ENCODE peak calls at places on chromosomes 1 and 21, in seven cellular contexts. One of them, this sample, is unnamed.

GRCh38 chr1:118325545-118326225 is 140.7 kb upstream of the SPAG17 start:
- DNase-seq in germinal center: no peak
- DNase-seq in NT2/D1: no peak
- DNase-seq in AG08396: no peak
- DNase-seq in fibroblast of lung: peak
- DNase-seq in AG09309: no peak
- DNase-seq in RWPE1: peak
- DNase-seq in this sample: no peak

GRCh38 chr1:36109041-36109679 is 15.9 kb downstream of the COL8A2 start:
- DNase-seq in NT2/D1: no peak
- DNase-seq in AG09309: peak
- DNase-seq in fibroblast of lung: peak
- DNase-seq in AG08396: peak
- DNase-seq in RWPE1: peak
- DNase-seq in germinal center: no peak
- DNase-seq in this sample: no peak

GRCh38 chr1:52482326-52483004 is 70.4 kb downstream of the TUT4 start:
- DNase-seq in fibroblast of lung: no peak
- DNase-seq in RWPE1: no peak
- DNase-seq in germinal center: no peak
- DNase-seq in NT2/D1: no peak
- DNase-seq in AG09309: no peak
- DNase-seq in AG08396: no peak
- DNase-seq in this sample: no peak

GRCh38 chr1:87528754-87529517 is 200.3 kb downstream of the LMO4 start:
- DNase-seq in fibroblast of lung: no peak
- DNase-seq in AG09309: no peak
- DNase-seq in AG08396: no peak
- DNase-seq in germinal center: no peak
- DNase-seq in NT2/D1: no peak
- DNase-seq in RWPE1: no peak
- DNase-seq in this sample: no peak

GRCh38 chr1:73056826-73057225 is 774.5 kb upstream of the NEGR1 start:
- DNase-seq in germinal center: no peak
- DNase-seq in AG08396: no peak
- DNase-seq in NT2/D1: no peak
- DNase-seq in fibroblast of lung: no peak
- DNase-seq in RWPE1: no peak
- DNase-seq in AG09309: no peak
- DNase-seq in this sample: no peak

GRCh38 chr1:198007687-198008627 is 90.8 kb downstream of the LHX9 start:
- DNase-seq in NT2/D1: no peak
- DNase-seq in fibroblast of lung: peak
- DNase-seq in RWPE1: no peak
- DNase-seq in AG08396: no peak
- DNase-seq in germinal center: no peak
- DNase-seq in AG09309: peak
- DNase-seq in this sample: no peak

GRCh38 chr21:36209626-36210171 is 53.1 kb downstream of the DOP1B start:
- DNase-seq in germinal center: peak
- DNase-seq in RWPE1: peak
- DNase-seq in AG08396: peak
- DNase-seq in AG09309: peak
- DNase-seq in fibroblast of lung: peak
- DNase-seq in NT2/D1: peak
- DNase-seq in this sample: no peak

GRCh38 chr1:94095744-94096469 is 25.0 kb downstream of the ABCA4 start:
- DNase-seq in AG08396: peak
- DNase-seq in NT2/D1: no peak
- DNase-seq in fibroblast of lung: peak
- DNase-seq in AG09309: no peak
- DNase-seq in RWPE1: no peak
- DNase-seq in germinal center: no peak
- DNase-seq in this sample: no peak

GRCh38 chr1:212669102-212669501 is 30.5 kb downstream of the BATF3 start:
- DNase-seq in RWPE1: no peak
- DNase-seq in AG08396: peak
- DNase-seq in AG09309: no peak
- DNase-seq in fibroblast of lung: peak
- DNase-seq in germinal center: no peak
- DNase-seq in NT2/D1: no peak
- DNase-seq in this sample: no peak

GRCh38 chr1:84758968-84759491 is 68.8 kb upstream of the SSX2IP start:
- DNase-seq in fibroblast of lung: peak
- DNase-seq in germinal center: no peak
- DNase-seq in AG09309: no peak
- DNase-seq in RWPE1: no peak
- DNase-seq in NT2/D1: no peak
- DNase-seq in AG08396: peak
- DNase-seq in this sample: no peak

GRCh38 chr1:245788269-245788668 is 633.5 kb downstream of the KIF26B start:
- DNase-seq in fibroblast of lung: peak
- DNase-seq in RWPE1: peak
- DNase-seq in germinal center: no peak
- DNase-seq in NT2/D1: no peak
- DNase-seq in AG09309: peak
- DNase-seq in AG08396: peak
- DNase-seq in this sample: no peak

GRCh38 chr1:3075666-3076387 is 6.8 kb downstream of the PRDM16 start:
- DNase-seq in RWPE1: no peak
- DNase-seq in AG08396: no peak
- DNase-seq in fibroblast of lung: no peak
- DNase-seq in NT2/D1: no peak
- DNase-seq in germinal center: no peak
- DNase-seq in AG09309: no peak
- DNase-seq in this sample: no peak

GRCh38 chr1:39269791-39270342 is 65.4 kb downstream of the MACF1 start:
- DNase-seq in NT2/D1: no peak
- DNase-seq in RWPE1: no peak
- DNase-seq in AG08396: no peak
- DNase-seq in AG09309: peak
- DNase-seq in germinal center: peak
- DNase-seq in fibroblast of lung: no peak
- DNase-seq in this sample: no peak

GRCh38 chr1:231444059-231444458 is 22.0 kb upstream of the EGLN1 start:
- DNase-seq in fibroblast of lung: no peak
- DNase-seq in RWPE1: no peak
- DNase-seq in AG09309: no peak
- DNase-seq in AG08396: no peak
- DNase-seq in germinal center: no peak
- DNase-seq in NT2/D1: no peak
- DNase-seq in this sample: no peak

GRCh38 chr1:31932491-31933316 is 5.5 kb downstream of the PTP4A2 start:
- DNase-seq in germinal center: no peak
- DNase-seq in RWPE1: no peak
- DNase-seq in fibroblast of lung: peak
- DNase-seq in AG08396: no peak
- DNase-seq in NT2/D1: no peak
- DNase-seq in AG09309: no peak
- DNase-seq in this sample: no peak

GRCh38 chr1:116389705-116390104 is 16.7 kb downstream of the ATP1A1 start:
- DNase-seq in AG09309: no peak
- DNase-seq in fibroblast of lung: no peak
- DNase-seq in NT2/D1: no peak
- DNase-seq in germinal center: no peak
- DNase-seq in AG08396: no peak
- DNase-seq in RWPE1: no peak
- DNase-seq in this sample: no peak

GRCh38 chr1:67555487-67556296 is 125.5 kb upstream of the SERBP1 start:
- DNase-seq in AG09309: no peak
- DNase-seq in AG08396: no peak
- DNase-seq in NT2/D1: no peak
- DNase-seq in germinal center: no peak
- DNase-seq in RWPE1: no peak
- DNase-seq in fibroblast of lung: no peak
- DNase-seq in this sample: no peak

GRCh38 chr1:231934797-231935196 is 308.2 kb downstream of the DISC1 start:
- DNase-seq in fibroblast of lung: peak
- DNase-seq in AG09309: no peak
- DNase-seq in RWPE1: peak
- DNase-seq in AG08396: no peak
- DNase-seq in NT2/D1: no peak
- DNase-seq in germinal center: no peak
- DNase-seq in this sample: no peak

GRCh38 chr1:21553116-21553926 is 44.1 kb downstream of the ALPL start:
- DNase-seq in AG09309: no peak
- DNase-seq in AG08396: peak
- DNase-seq in NT2/D1: no peak
- DNase-seq in germinal center: no peak
- DNase-seq in fibroblast of lung: peak
- DNase-seq in RWPE1: no peak
- DNase-seq in this sample: no peak

GRCh38 chr1:244450597-244451538 is 841 bp downstream of the ADSS2 start:
- DNase-seq in NT2/D1: no peak
- DNase-seq in AG08396: peak
- DNase-seq in AG09309: no peak
- DNase-seq in fibroblast of lung: peak
- DNase-seq in RWPE1: peak
- DNase-seq in germinal center: peak
- DNase-seq in this sample: peak

GRCh38 chr1:96388421-96389310 is 332.9 kb upstream of the PTBP2 start:
- DNase-seq in AG09309: no peak
- DNase-seq in AG08396: peak
- DNase-seq in NT2/D1: no peak
- DNase-seq in RWPE1: no peak
- DNase-seq in fibroblast of lung: peak
- DNase-seq in germinal center: no peak
- DNase-seq in this sample: no peak

GRCh38 chr1:99849413-99849743 is 783 bp upstream of the AGL start:
- DNase-seq in fibroblast of lung: no peak
- DNase-seq in NT2/D1: no peak
- DNase-seq in germinal center: no peak
- DNase-seq in AG09309: no peak
- DNase-seq in RWPE1: no peak
- DNase-seq in AG08396: no peak
- DNase-seq in this sample: no peak

GRCh38 chr1:40732756-40733301 is 41.3 kb downstream of the NFYC start:
- DNase-seq in AG08396: no peak
- DNase-seq in fibroblast of lung: peak
- DNase-seq in NT2/D1: no peak
- DNase-seq in AG09309: no peak
- DNase-seq in germinal center: no peak
- DNase-seq in RWPE1: no peak
- DNase-seq in this sample: no peak

GRCh38 chr1:182841368-182841988 is 2.3 kb downstream of the DHX9 start:
- DNase-seq in RWPE1: peak
- DNase-seq in AG09309: no peak
- DNase-seq in fibroblast of lung: peak
- DNase-seq in NT2/D1: no peak
- DNase-seq in germinal center: peak
- DNase-seq in AG08396: peak
- DNase-seq in this sample: no peak

GRCh38 chr1:30603081-30603858 is 120.1 kb downstream of the MATN1 start:
- DNase-seq in germinal center: no peak
- DNase-seq in fibroblast of lung: no peak
- DNase-seq in AG09309: no peak
- DNase-seq in AG08396: no peak
- DNase-seq in RWPE1: no peak
- DNase-seq in NT2/D1: no peak
- DNase-seq in this sample: no peak

GRCh38 chr21:21737186-21737585 is 739.0 kb downstream of the NCAM2 start:
- DNase-seq in fibroblast of lung: no peak
- DNase-seq in AG09309: no peak
- DNase-seq in AG08396: no peak
- DNase-seq in germinal center: no peak
- DNase-seq in NT2/D1: no peak
- DNase-seq in RWPE1: no peak
- DNase-seq in this sample: no peak

GRCh38 chr21:43922949-43923348 is 57.9 kb downstream of the AGPAT3 start:
- DNase-seq in germinal center: no peak
- DNase-seq in RWPE1: no peak
- DNase-seq in AG09309: no peak
- DNase-seq in fibroblast of lung: no peak
- DNase-seq in NT2/D1: no peak
- DNase-seq in AG08396: no peak
- DNase-seq in this sample: no peak

GRCh38 chr1:115495603-115496002 is 146.2 kb upstream of the VANGL1 start:
- DNase-seq in RWPE1: peak
- DNase-seq in fibroblast of lung: peak
- DNase-seq in germinal center: no peak
- DNase-seq in AG09309: no peak
- DNase-seq in NT2/D1: no peak
- DNase-seq in AG08396: no peak
- DNase-seq in this sample: no peak

GRCh38 chr1:1677718-1678580 is 14.6 kb downstream of the SLC35E2B start:
- DNase-seq in fibroblast of lung: no peak
- DNase-seq in NT2/D1: no peak
- DNase-seq in germinal center: peak
- DNase-seq in RWPE1: no peak
- DNase-seq in AG08396: peak
- DNase-seq in AG09309: no peak
- DNase-seq in this sample: peak

GRCh38 chr1:33003657-33004056 is 33.0 kb downstream of the AK2 start:
- DNase-seq in AG09309: no peak
- DNase-seq in fibroblast of lung: no peak
- DNase-seq in NT2/D1: no peak
- DNase-seq in AG08396: no peak
- DNase-seq in germinal center: no peak
- DNase-seq in RWPE1: no peak
- DNase-seq in this sample: no peak

GRCh38 chr1:15950763-15951295 is 25.1 kb downstream of the ZBTB17 start:
- DNase-seq in germinal center: no peak
- DNase-seq in RWPE1: no peak
- DNase-seq in AG08396: no peak
- DNase-seq in NT2/D1: no peak
- DNase-seq in AG09309: peak
- DNase-seq in fibroblast of lung: peak
- DNase-seq in this sample: no peak

GRCh38 chr1:111592389-111593361 is 26.9 kb upstream of the RAP1A start:
- DNase-seq in AG09309: peak
- DNase-seq in RWPE1: peak
- DNase-seq in NT2/D1: no peak
- DNase-seq in germinal center: peak
- DNase-seq in AG08396: peak
- DNase-seq in fibroblast of lung: peak
- DNase-seq in this sample: peak

GRCh38 chr1:185488673-185489311 is 171.7 kb upstream of the IVNS1ABP start:
- DNase-seq in AG08396: no peak
- DNase-seq in fibroblast of lung: no peak
- DNase-seq in germinal center: no peak
- DNase-seq in RWPE1: no peak
- DNase-seq in NT2/D1: no peak
- DNase-seq in AG09309: no peak
- DNase-seq in this sample: no peak

GRCh38 chr21:35976929-35977328 is 83.4 kb downstream of the SETD4 start:
- DNase-seq in AG09309: no peak
- DNase-seq in germinal center: no peak
- DNase-seq in RWPE1: no peak
- DNase-seq in NT2/D1: no peak
- DNase-seq in AG08396: no peak
- DNase-seq in fibroblast of lung: no peak
- DNase-seq in this sample: no peak

GRCh38 chr1:228143480-228144212 is 3.6 kb downstream of the GUK1 start:
- DNase-seq in germinal center: no peak
- DNase-seq in NT2/D1: no peak
- DNase-seq in AG08396: no peak
- DNase-seq in fibroblast of lung: no peak
- DNase-seq in AG09309: no peak
- DNase-seq in RWPE1: no peak
- DNase-seq in this sample: no peak

GRCh38 chr1:159892944-159893343 is 7.0 kb downstream of the CFAP45 start:
- DNase-seq in AG08396: no peak
- DNase-seq in AG09309: no peak
- DNase-seq in RWPE1: no peak
- DNase-seq in NT2/D1: no peak
- DNase-seq in germinal center: no peak
- DNase-seq in fibroblast of lung: no peak
- DNase-seq in this sample: no peak

This sample was measured in activated CD4-positive, CD25-positive, alpha-beta regulatory T cell treated with anti-CD3 and anti-CD28 coated beads, Interleukin-2, amount 50 U/mL, for 72 hours.